ENCODE peak calls at places on chromosomes 12 and 14, in seven cellular contexts. Q is foreskin keratinocyte, I is stomach, L is SK-N-SH, R is heart right ventricle, X is A549, S is cardiac muscle cell. E is an unnamed sample.

GRCh38 chr14:89589400-89590128 is 172.5 kb upstream of the FOXN3 start:
- DNase-seq in I (no peak), R (no peak), L (no peak), Q (no peak), S (no peak), X (no peak), E (no peak)

GRCh38 chr14:90753456-90754005 is 62.7 kb downstream of the TTC7B start:
- DNase-seq in R (no peak), X (no peak), Q (no peak), I (no peak), S (no peak), L (no peak), E (no peak)

GRCh38 chr12:79082595-79082994 is 218.0 kb downstream of the SYT1 start:
- DNase-seq in L (no peak), I (no peak), Q (no peak), R (no peak), S (no peak), X (no peak), E (no peak)

GRCh38 chr14:94823556-94824341 is 53.8 kb upstream of the GSC start:
- DNase-seq in Q (no peak), R (no peak), X (peak), I (no peak), S (no peak), L (no peak), E (no peak)

GRCh38 chr14:51006781-51007211 is 62.5 kb upstream of the PYGL start:
- DNase-seq in X (peak), Q (peak), R (no peak), S (peak), L (peak), I (no peak), E (peak)

GRCh38 chr12:59929091-59929490 is 333.3 kb downstream of the SLC16A7 start:
- DNase-seq in Q (peak), L (no peak), I (peak), R (no peak), X (peak), S (no peak), E (peak)

GRCh38 chr14:88210426-88210825 is 112.6 kb downstream of the KCNK10 start:
- DNase-seq in I (no peak), S (peak), Q (no peak), L (no peak), X (no peak), R (no peak), E (no peak)

GRCh38 chr14:78863143-78863542 is 693.0 kb downstream of the NRXN3 start:
- DNase-seq in L (no peak), I (no peak), S (peak), X (peak), Q (peak), R (no peak), E (peak)

GRCh38 chr12:131609762-131610161 is 101.1 kb upstream of the SFSWAP start:
- DNase-seq in I (no peak), X (no peak), L (no peak), S (no peak), R (no peak), Q (no peak), E (no peak)

GRCh38 chr12:124745891-124746570 is 117.6 kb downstream of the SCARB1 start:
- DNase-seq in S (peak), Q (no peak), I (peak), X (peak), R (peak), L (peak), E (peak)

GRCh38 chr12:3251691-3252090 is 174.5 kb downstream of the TSPAN9 start:
- DNase-seq in S (no peak), Q (no peak), L (no peak), R (peak), X (no peak), I (no peak), E (no peak)

GRCh38 chr12:121379945-121380344 is 20.0 kb upstream of the RNF34 start:
- DNase-seq in L (no peak), I (no peak), X (no peak), S (no peak), Q (no peak), R (no peak), E (no peak)

GRCh38 chr14:46008348-46008747 is 643.2 kb downstream of the RPL10L start:
- DNase-seq in L (no peak), I (no peak), Q (no peak), X (no peak), R (no peak), S (no peak), E (no peak)

GRCh38 chr12:130879781-130880389 is 8.0 kb downstream of the RAN start:
- DNase-seq in Q (no peak), I (no peak), X (no peak), L (peak), R (no peak), S (no peak), E (no peak)

GRCh38 chr12:47071241-47071852 is 8.1 kb upstream of the PCED1B start:
- DNase-seq in R (no peak), X (peak), I (no peak), Q (no peak), S (peak), L (no peak), E (no peak)

GRCh38 chr12:57213763-57214397 is 2.7 kb upstream of the NXPH4 start:
- DNase-seq in Q (peak), R (no peak), S (no peak), X (no peak), L (no peak), I (no peak), E (no peak)

GRCh38 chr12:28222959-28223662 is 32.9 kb downstream of the CCDC91 start:
- DNase-seq in S (no peak), L (no peak), R (no peak), Q (no peak), I (no peak), X (no peak), E (no peak)

GRCh38 chr12:22100952-22101748 is 55.1 kb downstream of the CMAS start:
- DNase-seq in X (peak), S (peak), R (no peak), I (peak), Q (peak), L (no peak), E (no peak)

GRCh38 chr12:59887204-59887603 is 291.4 kb downstream of the SLC16A7 start:
- DNase-seq in R (no peak), S (no peak), Q (no peak), L (no peak), I (no peak), X (no peak), E (no peak)

GRCh38 chr12:67651380-67651695 is 2.8 kb downstream of the DYRK2 start:
- DNase-seq in R (no peak), X (peak), I (no peak), Q (no peak), S (peak), L (peak), E (peak)

GRCh38 chr12:84760091-84760490 is 152.5 kb downstream of the SLC6A15 start:
- DNase-seq in L (no peak), S (no peak), Q (no peak), X (no peak), R (no peak), I (no peak), E (no peak)

GRCh38 chr12:67484788-67485480 is 163.6 kb upstream of the DYRK2 start:
- DNase-seq in S (no peak), R (no peak), I (no peak), L (no peak), Q (no peak), X (no peak), E (no peak)

DNA sequence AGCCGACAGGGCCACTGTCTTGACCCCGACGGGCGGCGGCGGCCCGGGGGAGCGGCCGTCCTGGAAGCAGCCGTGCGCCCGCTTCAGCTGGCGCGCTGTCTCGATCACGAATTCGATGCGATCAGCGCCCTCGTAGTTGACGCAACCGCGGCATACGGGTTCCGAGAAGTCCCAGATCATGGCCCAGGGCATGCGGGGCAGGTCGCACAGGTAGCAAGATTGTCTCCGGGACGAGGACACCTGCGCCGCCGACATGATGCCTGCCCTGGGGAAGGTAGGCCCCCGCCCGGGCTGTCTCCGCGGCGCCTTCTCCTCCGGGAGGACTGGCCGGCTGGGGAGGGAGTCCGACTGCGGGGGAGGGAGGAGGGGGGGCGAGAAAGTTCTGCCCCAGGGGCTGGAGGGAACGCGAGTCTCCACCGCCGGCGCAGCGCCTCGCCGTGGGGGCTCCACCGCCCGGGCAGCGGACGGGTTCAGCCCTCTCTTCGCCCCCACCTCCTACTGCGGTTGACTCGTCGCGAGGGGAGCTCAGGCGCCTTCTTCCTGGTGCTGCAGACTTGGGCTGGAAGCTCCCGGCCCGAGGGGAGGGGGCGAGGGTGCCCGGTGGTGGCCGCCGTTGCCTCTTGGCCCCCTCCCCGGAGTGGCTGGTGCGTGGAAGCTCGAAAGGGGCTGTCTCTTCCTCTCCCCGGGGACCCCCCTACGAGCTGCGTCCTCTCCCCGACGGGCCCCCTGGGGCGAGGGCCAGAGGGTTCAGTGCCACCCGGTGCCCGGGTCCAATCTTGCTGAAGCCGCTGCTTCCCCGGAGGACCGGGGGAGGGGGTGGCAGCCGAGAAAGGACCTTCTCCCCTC is 747 bp downstream of the IRF2BPL start:
- DNase-seq in Q (no peak), S (peak), I (peak), R (peak), X (peak), L (peak), E (no peak)
- TF ChIP-seq CTCF in Q (peak), S (no peak), I (no peak), R (no peak), X (no peak), L (peak), E (peak)

DNA sequence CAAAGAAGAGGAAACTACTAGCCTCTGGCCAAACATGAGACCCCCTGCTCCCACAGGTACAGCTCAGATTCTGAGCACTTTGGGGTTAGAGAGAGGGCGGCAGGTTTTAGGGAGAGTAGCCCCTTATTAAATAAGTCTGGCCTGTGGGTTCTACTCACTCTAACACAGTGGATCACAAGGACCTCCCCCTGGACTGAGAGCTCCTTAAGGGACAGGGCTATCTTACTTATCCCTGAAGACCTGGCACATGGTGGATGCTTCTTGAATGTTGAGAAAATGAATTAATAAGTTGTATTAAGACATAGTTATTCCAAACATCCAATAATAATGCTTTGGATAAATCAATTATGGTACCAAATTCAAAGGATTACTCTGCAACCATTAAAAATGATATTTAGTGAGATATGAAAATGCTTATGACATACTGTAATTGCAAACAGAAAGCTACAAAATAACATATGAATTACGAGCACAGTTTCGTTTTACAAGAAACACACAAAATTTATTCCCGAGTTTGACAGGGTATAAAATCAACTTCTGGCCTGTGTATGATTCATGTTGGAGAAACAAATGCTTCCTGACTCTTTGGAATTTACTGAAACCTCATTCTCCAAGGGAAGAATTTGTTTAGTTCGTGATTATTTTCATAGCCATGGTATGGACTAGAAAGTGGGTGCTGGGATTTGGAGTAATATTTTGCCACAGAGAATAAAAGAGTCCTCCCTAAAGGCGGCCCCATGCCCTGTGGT is 59.3 kb upstream of the BDKRB2 start:
- DNase-seq in I (no peak), L (no peak), R (no peak), S (peak), Q (no peak), X (no peak), E (no peak)
- H3K27ac ChIP-seq in I (no peak), L (no peak), R (no peak), S (no peak), Q (no peak), X (peak), E (no peak)

GRCh38 chr14:61480704-61481285 is 159.4 kb downstream of the PRKCH start:
- DNase-seq in L (no peak), X (no peak), Q (no peak), S (no peak), I (no peak), R (no peak), E (no peak)
- TF ChIP-seq CTCF in L (no peak), X (no peak), Q (no peak), S (no peak), I (no peak), R (no peak), E (no peak)

DNA sequence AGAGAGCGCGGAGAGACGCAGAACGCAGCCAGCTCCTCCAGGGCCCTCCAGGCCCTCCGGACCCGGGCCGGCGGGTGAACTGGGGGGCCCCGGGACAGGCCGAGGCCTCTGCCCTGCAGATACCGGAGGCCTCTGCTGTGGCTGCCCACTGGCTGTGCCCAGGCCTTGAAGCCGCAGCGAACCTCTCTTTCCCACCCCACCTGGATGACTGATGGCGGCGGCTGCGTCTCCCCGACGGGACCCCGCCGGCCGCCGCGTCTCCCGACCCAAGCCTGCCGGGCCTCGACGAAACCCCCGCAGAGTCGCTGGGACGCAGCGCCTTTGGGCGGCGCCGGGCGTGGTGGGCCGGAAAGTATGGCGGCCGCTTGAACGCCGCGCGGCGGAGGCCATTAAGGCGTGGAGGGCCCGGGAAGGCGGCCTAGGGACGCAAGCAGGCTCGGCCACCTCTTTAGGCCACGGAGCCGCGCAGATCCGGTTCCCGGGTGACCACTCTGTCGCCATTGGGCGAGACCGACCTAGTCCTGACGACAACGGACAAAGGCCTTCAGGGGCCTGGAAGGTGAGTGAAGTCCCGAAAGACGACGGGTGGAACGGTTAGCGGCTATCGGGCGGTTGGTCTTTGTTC is 8.4 kb upstream of the ERGIC2 start:
- DNase-seq in R (peak), S (peak), Q (no peak), L (no peak), I (no peak), X (no peak), E (no peak)
- H3K27ac ChIP-seq in R (peak), S (no peak), Q (no peak), L (no peak), I (no peak), X (no peak), E (no peak)

GRCh38 chr12:32134144-32134888 is 27.7 kb downstream of the BICD1 start:
- DNase-seq in S (peak), X (no peak), I (no peak), L (peak), Q (no peak), R (no peak), E (no peak)
- TF ChIP-seq CTCF in S (no peak), X (no peak), I (no peak), L (no peak), Q (no peak), R (no peak), E (no peak)

GRCh38 chr14:72129283-72129682 is 197.1 kb downstream of the RGS6 start:
- DNase-seq in Q (no peak), I (peak), S (no peak), L (no peak), R (no peak), X (no peak), E (no peak)
- H3K27ac ChIP-seq in Q (no peak), I (peak), S (no peak), L (no peak), R (no peak), X (no peak), E (no peak)

GRCh38 chr14:105316563-105316941 is 2.0 kb downstream of the PACS2 start:
- DNase-seq in I (no peak), X (no peak), R (no peak), S (no peak), Q (no peak), L (peak), E (no peak)

GRCh38 chr14:105315941-105316562 is 1.5 kb downstream of the PACS2 start:
- DNase-seq in S (no peak), R (no peak), Q (no peak), L (peak), I (no peak), X (no peak), E (peak)

GRCh38 chr14:105316968-105317498 is 2.5 kb downstream of the PACS2 start:
- DNase-seq in S (no peak), R (no peak), I (no peak), Q (no peak), L (peak), X (no peak), E (no peak)

GRCh38 chr14:105315211-105315721 is 718 bp downstream of the PACS2 start:
- DNase-seq in I (peak), R (no peak), Q (no peak), S (peak), X (peak), L (peak), E (peak)

GRCh38 chr14:105317546-105317945 is 3.0 kb downstream of the PACS2 start:
- DNase-seq in I (no peak), S (peak), X (no peak), R (no peak), Q (no peak), L (peak), E (no peak)
- TF ChIP-seq CTCF in I (no peak), S (peak), X (no peak), R (no peak), Q (no peak), L (no peak), E (no peak)